ENCODE peak calls at places on chromosomes 3 and 15, in seven cellular contexts. G, D, B, K, N, F and J are unnamed samples.
A peak's percentile ranks its signal among the peaks of the same experiment; 100 is the strongest.

GRCh38 chr15:57777034-57777433 is 70.5 kb downstream of the POLR2M start:
- DNase-seq in G (no peak), D (no peak), B (no peak), K (no peak), N (no peak), F (peak; percentile 96), J (no peak)

GRCh38 chr3:111737712-111738097 is 121.4 kb upstream of the PHLDB2 start:
- DNase-seq in G (peak; percentile 98), D (peak; percentile 40), B (no peak), K (no peak), N (peak; percentile 71), F (peak; percentile 91), J (no peak)

GRCh38 chr3:45134758-45135521 is 11.2 kb downstream of the CDCP1 start:
- DNase-seq in G (peak; percentile 67), D (no peak), B (no peak), K (no peak), N (no peak), F (no peak), J (no peak)

GRCh38 chr15:78049691-78050440 is 27.6 kb downstream of the TBC1D2B start:
- DNase-seq in G (peak; percentile 91), D (no peak), B (no peak), K (no peak), N (no peak), F (peak; percentile 49), J (peak; percentile 53)

GRCh38 chr3:23996058-23996457 is 51.0 kb downstream of the NR1D2 start:
- DNase-seq in G (peak; percentile 70), D (no peak), B (no peak), K (no peak), N (no peak), F (no peak), J (no peak)

GRCh38 chr3:46350262-46350565 is 3.7 kb upstream of the CCR2 start:
- DNase-seq in G (no peak), D (no peak), B (no peak), K (no peak), N (no peak), F (peak; percentile 97), J (no peak)

GRCh38 chr3:134364061-134364935 is 9.9 kb downstream of the AMOTL2 start:
- DNase-seq in G (peak; percentile 96), D (peak; percentile 85), B (peak; percentile 97), K (peak; percentile 90), N (peak; percentile 91), F (no peak), J (peak; percentile 94)

GRCh38 chr3:8853081-8853480 is 83.7 kb upstream of the OXTR start:
- DNase-seq in G (no peak), D (no peak), B (no peak), K (no peak), N (no peak), F (no peak), J (no peak)

GRCh38 chr15:30984542-30984941 is 6.9 kb downstream of the MTMR10 start:
- DNase-seq in G (no peak), D (no peak), B (no peak), K (no peak), N (no peak), F (no peak), J (no peak)

GRCh38 chr15:101521084-101521483 is 31.6 kb upstream of the PCSK6 start:
- DNase-seq in G (no peak), D (no peak), B (no peak), K (no peak), N (no peak), F (no peak), J (no peak)

GRCh38 chr3:48848816-48849515 is 1.3 kb upstream of the PRKAR2A start:
- DNase-seq in G (no peak), D (no peak), B (no peak), K (no peak), N (no peak), F (no peak), J (peak; percentile 14)

GRCh38 chr3:45347329-45348000 is 40.9 kb upstream of the LARS2 start:
- DNase-seq in G (peak; percentile 18), D (no peak), B (no peak), K (no peak), N (no peak), F (no peak), J (no peak)

GRCh38 chr15:98787190-98787589 is 138.9 kb downstream of the IGF1R start:
- DNase-seq in G (no peak), D (no peak), B (no peak), K (no peak), N (no peak), F (no peak), J (no peak)
- H3K4me1 ChIP-seq in G (peaks cover 10% of the 10 kb centered on the region), D (peaks cover 16% of the 10 kb centered on the region), B (peaks cover 5% of the 10 kb centered on the region), K (peaks cover 40% of the 10 kb centered on the region), N (peaks cover 48% of the 10 kb centered on the region), F (no peaks in the 10 kb centered on the region), J (peaks cover 28% of the 10 kb centered on the region)

DNA sequence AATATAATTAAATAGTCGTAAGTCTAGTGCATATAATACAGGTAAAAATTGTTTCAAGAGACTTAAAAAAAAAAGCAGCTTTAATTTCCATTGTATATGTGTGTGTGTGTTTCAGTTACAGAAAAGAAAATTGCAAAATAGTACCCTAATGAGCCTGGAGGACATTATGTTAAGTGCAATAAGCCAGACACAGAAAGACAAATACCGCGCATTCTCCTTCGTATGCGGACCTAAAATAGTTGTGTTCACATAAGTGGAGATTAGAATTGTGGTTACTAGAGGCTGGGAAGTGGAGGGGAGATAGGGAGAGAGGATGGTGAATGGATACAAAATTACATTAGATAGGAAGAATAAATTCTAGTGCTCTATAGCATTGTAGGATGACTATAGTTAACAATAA is 3.6 kb downstream of the MESD start:
- DNase-seq in G (no peak), D (no peak), B (no peak), K (no peak), N (no peak), F (no peak), J (no peak)
- H3K4me3 ChIP-seq in G (no peak overlapping the region), D (no peak overlapping the region), B (no peak overlapping the region), K (no peak overlapping the region), N (no peak overlapping the region), F (no peak overlapping the region), J (no peak overlapping the region)

GRCh38 chr3:122067214-122067550 is 12.0 kb downstream of the CD86 start:
- DNase-seq in G (no peak), D (no peak), B (no peak), K (no peak), N (no peak), F (no peak), J (no peak)
- H3K4me1 ChIP-seq in G (no peaks in the 10 kb centered on the region), D (no peaks in the 10 kb centered on the region), B (no peaks in the 10 kb centered on the region), K (no peaks in the 10 kb centered on the region), N (no peaks in the 10 kb centered on the region), F (peaks cover 10% of the 10 kb centered on the region), J (peaks cover 11% of the 10 kb centered on the region)

GRCh38 chr3:113276581-113277080 is 65.3 kb downstream of the BOC start:
- DNase-seq in G (peak; percentile 16), D (no peak), B (no peak), K (no peak), N (no peak), F (no peak), J (no peak)
- H3K4me3 ChIP-seq in G (peak overlapping the region; percentile 13), D (peak overlapping the region; percentile 67), B (no peak overlapping the region), K (no peak overlapping the region), N (no peak overlapping the region), F (peak overlapping the region; percentile 51), J (peak overlapping the region; percentile 18)

GRCh38 chr3:125353659-125354058 is 21.5 kb downstream of the ZNF148 start:
- DNase-seq in G (no peak), D (no peak), B (no peak), K (no peak), N (no peak), F (no peak), J (no peak)
- H3K4me1 ChIP-seq in G (peaks cover 4% of the 10 kb centered on the region), D (peaks cover 25% of the 10 kb centered on the region), B (peaks cover 3% of the 10 kb centered on the region), K (peaks cover 4% of the 10 kb centered on the region), N (peaks cover 15% of the 10 kb centered on the region), F (no peaks in the 10 kb centered on the region), J (peaks cover 37% of the 10 kb centered on the region)